ENCODE peak calls at places on chromosomes 1 and 21, in ten cellular contexts. M is activated naive CD4-positive, alpha-beta T cell treated with anti-CD3 and anti-CD28 coated beads for 36 hours; J is T follicular helper cell; C is HuH-7.5; N is upper lobe of left lung; U is NCI-H748 treated with DMSO at 0.1 percent for 48 hours; R is cardiac muscle cell; H is iPS-NIHi11; P is activated CD8-positive, alpha-beta T cell treated with anti-CD3 and anti-CD28 coated beads for 36 hours; I is T47D. Q is an unnamed sample.

GRCh38 chr1:116154536-116154935 is 43.3 kb downstream of the MAB21L3 start:
- DNase-seq in M (no peak), J (no peak), C (no peak), N (no peak), U (no peak), R (no peak), H (no peak), P (no peak), I (no peak), Q (no peak)

GRCh38 chr1:22500476-22500875 is 48.8 kb downstream of the ZBTB40 start:
- DNase-seq in M (no peak), J (no peak), C (no peak), N (peak), U (no peak), R (peak), H (peak), P (peak), I (peak), Q (no peak)

GRCh38 chr21:26405735-26406361 is 167.2 kb downstream of the CYYR1 start:
- DNase-seq in M (peak), J (no peak), C (no peak), N (peak), U (no peak), R (peak), H (peak), P (peak), I (peak), Q (peak)

GRCh38 chr1:24427469-24427862 is 11.9 kb downstream of the NIPAL3 start:
- DNase-seq in M (no peak), J (no peak), C (no peak), N (no peak), U (no peak), R (no peak), H (no peak), P (no peak), I (no peak), Q (no peak)

GRCh38 chr21:35508389-35508888 is 459.3 kb upstream of the RUNX1 start:
- DNase-seq in M (peak), J (no peak), C (peak), N (peak), U (no peak), R (peak), H (peak), P (peak), I (peak), Q (peak)

GRCh38 chr1:51697160-51697559 is 80.3 kb downstream of the OSBPL9 start:
- DNase-seq in M (no peak), J (no peak), C (no peak), N (no peak), U (no peak), R (peak), H (no peak), P (no peak), I (no peak), Q (peak)

GRCh38 chr1:212242288-212242984 is 42.8 kb upstream of the PPP2R5A start:
- DNase-seq in M (no peak), J (no peak), C (no peak), N (peak), U (no peak), R (no peak), H (no peak), P (no peak), I (no peak), Q (no peak)

GRCh38 chr1:8118031-8118451 is 91.9 kb upstream of the ERRFI1 start:
- DNase-seq in M (no peak), J (no peak), C (no peak), N (no peak), U (no peak), R (no peak), H (peak), P (no peak), I (no peak), Q (no peak)

GRCh38 chr21:27572681-27573080 is 605.8 kb upstream of the ADAMTS5 start:
- DNase-seq in M (no peak), J (no peak), C (no peak), N (no peak), U (no peak), R (no peak), H (no peak), P (no peak), I (no peak), Q (no peak)

GRCh38 chr1:243433737-243434370 is 178.0 kb downstream of the SDCCAG8 start:
- DNase-seq in M (no peak), J (no peak), C (no peak), N (no peak), U (peak), R (peak), H (no peak), P (no peak), I (no peak), Q (no peak)

GRCh38 chr1:236018885-236019453 is 45.9 kb downstream of the NID1 start:
- DNase-seq in M (no peak), J (no peak), C (no peak), N (peak), U (no peak), R (peak), H (no peak), P (no peak), I (peak), Q (peak)

GRCh38 chr1:214552174-214552608 is 789 bp upstream of the PTPN14 start:
- DNase-seq in M (no peak), J (no peak), C (peak), N (peak), U (no peak), R (peak), H (peak), P (no peak), I (peak), Q (no peak)

GRCh38 chr21:34589511-34590282 is 25.2 kb downstream of the RCAN1 start:
- DNase-seq in M (no peak), J (no peak), C (no peak), N (no peak), U (no peak), R (no peak), H (no peak), P (no peak), I (no peak), Q (no peak)

GRCh38 chr1:194570449-194570848 is 1384.0 kb upstream of the B3GALT2 start:
- DNase-seq in M (no peak), J (no peak), C (no peak), N (no peak), U (no peak), R (no peak), H (no peak), P (no peak), I (peak), Q (no peak)

GRCh38 chr1:15998929-15999328 is 5.1 kb upstream of the SRARP start:
- DNase-seq in M (no peak), J (no peak), C (no peak), N (no peak), U (no peak), R (no peak), H (no peak), P (no peak), I (no peak), Q (no peak)